ENCODE peak calls at places on chromosome 3, in six cellular contexts. D is right lobe of liver, Z is HEK293T, P is natural killer cell, G is tibial artery, I is activated T-cell treated with anti-CD3 and anti-CD28 coated beads for 4 hours. T is an unnamed sample.

GRCh38 chr3:190260301-190260700 is 61.9 kb downstream of the CLDN1 start:
- DNase-seq in G (no peak), P (no peak), D (no peak), Z (no peak), I (no peak), T (no peak)

GRCh38 chr3:120615863-120616599 is 19.9 kb downstream of the NDUFB4 start:
- DNase-seq in G (peak; percentile 40), I (no peak), D (no peak), P (no peak), Z (no peak), T (peak; percentile 10)

GRCh38 chr3:47293822-47294221 is 11.1 kb downstream of the KLHL18 start:
- DNase-seq in G (no peak), I (no peak), P (no peak), Z (no peak), D (no peak), T (no peak)

GRCh38 chr3:100516843-100517242 is 24.4 kb downstream of the TMEM45A start:
- DNase-seq in I (no peak), G (no peak), Z (no peak), P (no peak), D (no peak), T (no peak)

GRCh38 chr3:194489736-194490612 is 3.2 kb upstream of the ATP13A3 start:
- DNase-seq in Z (no peak), G (no peak), P (no peak), I (no peak), D (no peak), T (no peak)

GRCh38 chr3:24734019-24734418 is 239.4 kb upstream of the THRB start:
- DNase-seq in I (no peak), D (no peak), G (no peak), Z (no peak), P (no peak), T (no peak)

GRCh38 chr3:72319202-72320095 is 528.8 kb downstream of the SHQ1 start:
- DNase-seq in D (no peak), I (no peak), P (no peak), G (no peak), Z (no peak), T (no peak)

GRCh38 chr3:14158370-14158769 is 20.0 kb downstream of the XPC start:
- DNase-seq in Z (no peak), G (no peak), I (no peak), P (no peak), D (no peak), T (no peak)

GRCh38 chr3:121969631-121970030 is 52.4 kb downstream of the ILDR1 start:
- DNase-seq in P (no peak), G (no peak), D (no peak), I (no peak), Z (no peak), T (no peak)

GRCh38 chr3:12993623-12994356 is 79.4 kb downstream of the IQSEC1 start:
- DNase-seq in Z (peak; percentile 44), P (peak; percentile 47), D (no peak), I (no peak), G (no peak), T (no peak)

GRCh38 chr3:197354195-197355059 is 56.0 kb upstream of the DLG1 start:
- DNase-seq in Z (no peak), D (no peak), P (no peak), G (no peak), I (no peak), T (peak; percentile 49)

GRCh38 chr3:51581529-51581928 is 43.0 kb downstream of the RAD54L2 start:
- DNase-seq in Z (no peak), I (no peak), D (no peak), P (no peak), G (no peak), T (no peak)

GRCh38 chr3:65575376-65575840 is 463.3 kb downstream of the MAGI1 start:
- DNase-seq in I (no peak), Z (no peak), P (no peak), D (no peak), G (no peak), T (no peak)

GRCh38 chr3:158668506-158668905 is 3.9 kb downstream of the LXN start:
- DNase-seq in D (no peak), P (no peak), G (no peak), I (no peak), Z (no peak), T (no peak)

GRCh38 chr3:19267040-19267439 is 118.7 kb downstream of the KCNH8 start:
- DNase-seq in D (no peak), P (no peak), I (no peak), Z (no peak), G (no peak), T (no peak)

GRCh38 chr3:77563012-77563411 is 523.1 kb downstream of the ROBO2 start:
- DNase-seq in Z (no peak), I (no peak), G (no peak), P (no peak), D (no peak), T (no peak)

GRCh38 chr3:107062787-107063186 is 314.5 kb upstream of the CCDC54 start:
- DNase-seq in Z (no peak), I (no peak), D (no peak), G (no peak), P (no peak), T (no peak)

GRCh38 chr3:29348311-29348710 is 67.4 kb downstream of the RBMS3 start:
- DNase-seq in Z (no peak), D (no peak), I (no peak), P (no peak), G (no peak), T (no peak)

GRCh38 chr3:195171093-195171873 is 99.7 kb downstream of the XXYLT1 start:
- DNase-seq in G (no peak), P (no peak), Z (no peak), D (no peak), I (no peak), T (no peak)

GRCh38 chr3:13676618-13677017 is 127.7 kb downstream of the FBLN2 start:
- DNase-seq in Z (no peak), I (no peak), G (no peak), D (no peak), P (no peak), T (no peak)

GRCh38 chr3:110456438-110457138 is 615.0 kb upstream of the NECTIN3 start:
- DNase-seq in D (no peak), G (no peak), P (no peak), Z (no peak), I (no peak), T (no peak)

GRCh38 chr3:70225146-70225545 is 87.3 kb downstream of the MDFIC2 start:
- DNase-seq in G (no peak), I (no peak), D (no peak), Z (no peak), P (no peak), T (no peak)

GRCh38 chr3:184368116-184368803 is 6.8 kb downstream of the POLR2H start:
- DNase-seq in D (no peak), Z (no peak), P (no peak), I (no peak), G (no peak), T (no peak)

GRCh38 chr3:120894285-120894684 is 13.7 kb upstream of the STXBP5L start:
- DNase-seq in I (no peak), G (no peak), D (no peak), P (no peak), Z (peak; percentile 48), T (no peak)

GRCh38 chr3:73041537-73041936 is 19.9 kb upstream of the EBLN2 start:
- DNase-seq in P (no peak), I (no peak), D (no peak), Z (no peak), G (no peak), T (no peak)

GRCh38 chr3:80331768-80332167 is 564.0 kb upstream of the ROBO1 start:
- DNase-seq in D (no peak), I (no peak), P (no peak), G (no peak), Z (no peak), T (no peak)

GRCh38 chr3:156614642-156615511 is 59.5 kb upstream of the TIPARP start:
- DNase-seq in Z (no peak), D (no peak), G (no peak), P (no peak), I (no peak), T (no peak)

GRCh38 chr3:194939949-194940770 is 254.5 kb downstream of the FAM43A start:
- DNase-seq in D (no peak), Z (no peak), G (no peak), I (no peak), P (no peak), T (no peak)

GRCh38 chr3:188220988-188221818 is 67.2 kb downstream of the LPP start:
- DNase-seq in G (peak; percentile 84), P (no peak), I (no peak), Z (no peak), D (no peak), T (no peak)

GRCh38 chr3:171064461-171064860 is 37.9 kb upstream of the SLC2A2 start:
- DNase-seq in G (no peak), D (no peak), P (no peak), Z (no peak), I (no peak), T (no peak)

GRCh38 chr3:184715943-184716651 is 4.2 kb upstream of the MAGEF1 start:
- DNase-seq in Z (no peak), P (no peak), I (no peak), G (no peak), D (no peak), T (no peak)

T was measured in mucosa of descending colon.